ENCODE peak calls at places on chromosomes 11 and 22, in six cellular contexts. One of them, this sample, is unnamed.

GRCh38 chr22:36425977-36426523 is 38.3 kb upstream of the MYH9 start:
- DNase-seq in cardiac fibroblast: peak; percentile 56
- DNase-seq in sigmoid colon: no peak
- DNase-seq in HS-5: no peak
- DNase-seq in NCI-H1105: no peak
- DNase-seq in uterus: peak; percentile 47
- DNase-seq in this sample: no peak

GRCh38 chr22:22179858-22180257 is 64.7 kb upstream of the VPREB1 start:
- DNase-seq in cardiac fibroblast: no peak
- DNase-seq in sigmoid colon: no peak
- DNase-seq in HS-5: no peak
- DNase-seq in NCI-H1105: no peak
- DNase-seq in uterus: no peak
- DNase-seq in this sample: no peak

GRCh38 chr11:118226294-118226693 is 1.5 kb upstream of the JAML start:
- DNase-seq in cardiac fibroblast: no peak
- DNase-seq in sigmoid colon: no peak
- DNase-seq in HS-5: no peak
- DNase-seq in NCI-H1105: no peak
- DNase-seq in uterus: peak; percentile 30
- DNase-seq in this sample: no peak

GRCh38 chr11:3627291-3627690 is 14.5 kb downstream of the ART5 start:
- DNase-seq in cardiac fibroblast: peak; percentile 62
- DNase-seq in sigmoid colon: no peak
- DNase-seq in HS-5: peak; percentile 78
- DNase-seq in NCI-H1105: no peak
- DNase-seq in uterus: no peak
- DNase-seq in this sample: no peak

GRCh38 chr11:68826726-68827125 is 15.0 kb downstream of the CPT1A start:
- DNase-seq in cardiac fibroblast: no peak
- DNase-seq in sigmoid colon: no peak
- DNase-seq in HS-5: no peak
- DNase-seq in NCI-H1105: no peak
- DNase-seq in uterus: no peak
- DNase-seq in this sample: no peak

GRCh38 chr11:129204439-129204838 is 12.3 kb upstream of the ARHGAP32 start:
- DNase-seq in cardiac fibroblast: no peak
- DNase-seq in sigmoid colon: no peak
- DNase-seq in HS-5: no peak
- DNase-seq in NCI-H1105: no peak
- DNase-seq in uterus: no peak
- DNase-seq in this sample: no peak

GRCh38 chr22:46964773-46965550 is 202.5 kb downstream of the TBC1D22A start:
- DNase-seq in cardiac fibroblast: no peak
- DNase-seq in sigmoid colon: peak; percentile 63
- DNase-seq in HS-5: no peak
- DNase-seq in NCI-H1105: no peak
- DNase-seq in uterus: no peak
- DNase-seq in this sample: no peak

GRCh38 chr11:133157180-133157579 is 375.1 kb downstream of the OPCML start:
- DNase-seq in cardiac fibroblast: no peak
- DNase-seq in sigmoid colon: no peak
- DNase-seq in HS-5: no peak
- DNase-seq in NCI-H1105: no peak
- DNase-seq in uterus: no peak
- DNase-seq in this sample: no peak

GRCh38 chr11:43927925-43928707 is 14.3 kb upstream of the C11orf96 start:
- DNase-seq in cardiac fibroblast: no peak
- DNase-seq in sigmoid colon: no peak
- DNase-seq in HS-5: no peak
- DNase-seq in NCI-H1105: no peak
- DNase-seq in uterus: no peak
- DNase-seq in this sample: no peak

GRCh38 chr22:29600846-29601245 is 2.6 kb upstream of the NF2 start:
- DNase-seq in cardiac fibroblast: no peak
- DNase-seq in sigmoid colon: no peak
- DNase-seq in HS-5: no peak
- DNase-seq in NCI-H1105: no peak
- DNase-seq in uterus: no peak
- DNase-seq in this sample: peak; percentile 55

GRCh38 chr11:64802370-64803162 is 448 bp downstream of the MAP4K2 start:
- DNase-seq in cardiac fibroblast: no peak
- DNase-seq in sigmoid colon: peak; percentile 69
- DNase-seq in HS-5: no peak
- DNase-seq in NCI-H1105: no peak
- DNase-seq in uterus: peak; percentile 61
- DNase-seq in this sample: no peak

GRCh38 chr22:49549851-49550430 is 277.7 kb downstream of the BRD1 start:
- DNase-seq in cardiac fibroblast: no peak
- DNase-seq in sigmoid colon: no peak
- DNase-seq in HS-5: no peak
- DNase-seq in NCI-H1105: no peak
- DNase-seq in uterus: no peak
- DNase-seq in this sample: no peak

GRCh38 chr11:57224537-57224936 is 12.5 kb downstream of the APLNR start:
- DNase-seq in cardiac fibroblast: no peak
- DNase-seq in sigmoid colon: no peak
- DNase-seq in HS-5: no peak
- DNase-seq in NCI-H1105: no peak
- DNase-seq in uterus: no peak
- DNase-seq in this sample: no peak

GRCh38 chr11:76283190-76283589 is 76.9 kb upstream of the WNT11 start:
- DNase-seq in cardiac fibroblast: no peak
- DNase-seq in sigmoid colon: no peak
- DNase-seq in HS-5: no peak
- DNase-seq in NCI-H1105: no peak
- DNase-seq in uterus: no peak
- DNase-seq in this sample: no peak

GRCh38 chr11:2444301-2445106 is at the start of the genes KCNQ1 and TRPM5:
- DNase-seq in cardiac fibroblast: no peak
- DNase-seq in sigmoid colon: no peak
- DNase-seq in HS-5: no peak
- DNase-seq in NCI-H1105: peak; percentile 80
- DNase-seq in uterus: no peak
- DNase-seq in this sample: no peak

GRCh38 chr11:113873241-113873626 is 2.1 kb downstream of the USP28 start:
- DNase-seq in cardiac fibroblast: peak; percentile 19
- DNase-seq in sigmoid colon: no peak
- DNase-seq in HS-5: no peak
- DNase-seq in NCI-H1105: no peak
- DNase-seq in uterus: no peak
- DNase-seq in this sample: no peak

GRCh38 chr11:72061739-72062396 is 18.5 kb downstream of the NUMA1 start:
- DNase-seq in cardiac fibroblast: no peak
- DNase-seq in sigmoid colon: no peak
- DNase-seq in HS-5: no peak
- DNase-seq in NCI-H1105: no peak
- DNase-seq in uterus: no peak
- DNase-seq in this sample: no peak

GRCh38 chr11:77109236-77110019 is 6.8 kb downstream of the OMP start:
- DNase-seq in cardiac fibroblast: peak; percentile 65
- DNase-seq in sigmoid colon: no peak
- DNase-seq in HS-5: no peak
- DNase-seq in NCI-H1105: peak; percentile 90
- DNase-seq in uterus: no peak
- DNase-seq in this sample: peak; percentile 98

GRCh38 chr11:114890076-114890475 is 211.7 kb downstream of the NXPE2 start:
- DNase-seq in cardiac fibroblast: no peak
- DNase-seq in sigmoid colon: no peak
- DNase-seq in HS-5: no peak
- DNase-seq in NCI-H1105: no peak
- DNase-seq in uterus: no peak
- DNase-seq in this sample: no peak

GRCh38 chr11:112122206-112122605 is 35.5 kb downstream of the SDHD start:
- DNase-seq in cardiac fibroblast: no peak
- DNase-seq in sigmoid colon: no peak
- DNase-seq in HS-5: no peak
- DNase-seq in NCI-H1105: no peak
- DNase-seq in uterus: no peak
- DNase-seq in this sample: no peak

GRCh38 chr11:109644158-109644557 is 222.2 kb downstream of the C11orf87 start:
- DNase-seq in cardiac fibroblast: peak; percentile 43
- DNase-seq in sigmoid colon: no peak
- DNase-seq in HS-5: no peak
- DNase-seq in NCI-H1105: peak; percentile 89
- DNase-seq in uterus: no peak
- DNase-seq in this sample: peak; percentile 99

GRCh38 chr22:23243006-23243573 is 62.8 kb downstream of the BCR start:
- DNase-seq in cardiac fibroblast: no peak
- DNase-seq in sigmoid colon: no peak
- DNase-seq in HS-5: no peak
- DNase-seq in NCI-H1105: no peak
- DNase-seq in uterus: no peak
- DNase-seq in this sample: no peak

GRCh38 chr11:2395211-2395730 is 5.3 kb upstream of the TSSC4 start:
- DNase-seq in cardiac fibroblast: no peak
- DNase-seq in sigmoid colon: no peak
- DNase-seq in HS-5: no peak
- DNase-seq in NCI-H1105: no peak
- DNase-seq in uterus: no peak
- DNase-seq in this sample: no peak

GRCh38 chr22:39308614-39309363 is 10.6 kb downstream of the RPL3 start:
- DNase-seq in cardiac fibroblast: peak; percentile 93
- DNase-seq in sigmoid colon: peak; percentile 89
- DNase-seq in HS-5: peak; percentile 92
- DNase-seq in NCI-H1105: no peak
- DNase-seq in uterus: peak; percentile 78
- DNase-seq in this sample: no peak

GRCh38 chr22:38569972-38570840 is at the start of gene DMC1:
- DNase-seq in cardiac fibroblast: peak; percentile 90
- DNase-seq in sigmoid colon: peak; percentile 98
- DNase-seq in HS-5: peak; percentile 68
- DNase-seq in NCI-H1105: peak; percentile 91
- DNase-seq in uterus: peak; percentile 96
- DNase-seq in this sample: no peak

GRCh38 chr11:9957072-9957471 is 293.2 kb downstream of the SWAP70 start:
- DNase-seq in cardiac fibroblast: no peak
- DNase-seq in sigmoid colon: no peak
- DNase-seq in HS-5: no peak
- DNase-seq in NCI-H1105: no peak
- DNase-seq in uterus: no peak
- DNase-seq in this sample: no peak

GRCh38 chr11:56817661-56818060 is 69.2 kb upstream of the OR9G4 start:
- DNase-seq in cardiac fibroblast: no peak
- DNase-seq in sigmoid colon: no peak
- DNase-seq in HS-5: no peak
- DNase-seq in NCI-H1105: no peak
- DNase-seq in uterus: no peak
- DNase-seq in this sample: no peak

GRCh38 chr11:128726464-128727139 is 32.7 kb downstream of the FLI1 start:
- DNase-seq in cardiac fibroblast: no peak
- DNase-seq in sigmoid colon: no peak
- DNase-seq in HS-5: no peak
- DNase-seq in NCI-H1105: no peak
- DNase-seq in uterus: no peak
- DNase-seq in this sample: no peak

GRCh38 chr11:65445101-65445603 is 22.6 kb downstream of the NEAT1 start:
- DNase-seq in cardiac fibroblast: peak; percentile 71
- DNase-seq in sigmoid colon: no peak
- DNase-seq in HS-5: no peak
- DNase-seq in NCI-H1105: no peak
- DNase-seq in uterus: peak; percentile 14
- DNase-seq in this sample: no peak

GRCh38 chr11:113806403-113806802 is 26.8 kb downstream of the CLDN25 start:
- DNase-seq in cardiac fibroblast: peak; percentile 43
- DNase-seq in sigmoid colon: no peak
- DNase-seq in HS-5: no peak
- DNase-seq in NCI-H1105: no peak
- DNase-seq in uterus: no peak
- DNase-seq in this sample: no peak